ENCODE peak calls at places on chromosome 3, in eight cellular contexts. One of them, this sample, is unnamed.

GRCh38 chr3:108448593-108448992 is 61.8 kb downstream of the MYH15 start:
- DNase-seq in sigmoid colon: no peak
- DNase-seq in thyroid gland: no peak
- DNase-seq in heart left ventricle: no peak
- DNase-seq in IMR-90: no peak
- DNase-seq in suprapubic skin: no peak
- DNase-seq in spleen: no peak
- DNase-seq in GM12892: no peak
- DNase-seq in this sample: no peak

GRCh38 chr3:189394599-189395121 is 222.9 kb downstream of the TPRG1 start:
- DNase-seq in GM12892: no peak
- DNase-seq in suprapubic skin: no peak
- DNase-seq in heart left ventricle: no peak
- DNase-seq in IMR-90: no peak
- DNase-seq in thyroid gland: no peak
- DNase-seq in sigmoid colon: no peak
- DNase-seq in spleen: no peak
- DNase-seq in this sample: no peak

GRCh38 chr3:185328324-185329004 is 34.5 kb upstream of the MAP3K13 start:
- DNase-seq in sigmoid colon: no peak
- DNase-seq in spleen: no peak
- DNase-seq in GM12892: no peak
- DNase-seq in IMR-90: no peak
- DNase-seq in suprapubic skin: no peak
- DNase-seq in heart left ventricle: no peak
- DNase-seq in thyroid gland: no peak
- DNase-seq in this sample: no peak

GRCh38 chr3:191646242-191646641 is 185.3 kb downstream of the PYDC2 start:
- DNase-seq in spleen: no peak
- DNase-seq in heart left ventricle: no peak
- DNase-seq in suprapubic skin: no peak
- DNase-seq in GM12892: no peak
- DNase-seq in thyroid gland: no peak
- DNase-seq in sigmoid colon: no peak
- DNase-seq in IMR-90: no peak
- DNase-seq in this sample: no peak

GRCh38 chr3:179716226-179716625 is 63.4 kb downstream of the USP13 start:
- DNase-seq in sigmoid colon: no peak
- DNase-seq in suprapubic skin: no peak
- DNase-seq in spleen: no peak
- DNase-seq in IMR-90: no peak
- DNase-seq in GM12892: no peak
- DNase-seq in thyroid gland: no peak
- DNase-seq in heart left ventricle: no peak
- DNase-seq in this sample: no peak

GRCh38 chr3:169390310-169390731 is 273.2 kb downstream of the MECOM start:
- DNase-seq in sigmoid colon: no peak
- DNase-seq in heart left ventricle: no peak
- DNase-seq in suprapubic skin: no peak
- DNase-seq in spleen: no peak
- DNase-seq in IMR-90: no peak
- DNase-seq in thyroid gland: no peak
- DNase-seq in GM12892: no peak
- DNase-seq in this sample: no peak

GRCh38 chr3:184238246-184238818 is 8.9 kb downstream of the VWA5B2 start:
- DNase-seq in IMR-90: no peak
- DNase-seq in suprapubic skin: no peak
- DNase-seq in thyroid gland: no peak
- DNase-seq in sigmoid colon: no peak
- DNase-seq in spleen: no peak
- DNase-seq in GM12892: no peak
- DNase-seq in heart left ventricle: no peak
- DNase-seq in this sample: no peak

GRCh38 chr3:29643034-29643425 is 362.2 kb downstream of the RBMS3 start:
- DNase-seq in thyroid gland: no peak
- DNase-seq in suprapubic skin: no peak
- DNase-seq in IMR-90: no peak
- DNase-seq in spleen: no peak
- DNase-seq in heart left ventricle: no peak
- DNase-seq in sigmoid colon: no peak
- DNase-seq in GM12892: no peak
- DNase-seq in this sample: no peak

GRCh38 chr3:48305396-48305795 is 28.1 kb downstream of the SPINK8 start:
- DNase-seq in suprapubic skin: no peak
- DNase-seq in spleen: no peak
- DNase-seq in sigmoid colon: no peak
- DNase-seq in thyroid gland: no peak
- DNase-seq in heart left ventricle: no peak
- DNase-seq in IMR-90: no peak
- DNase-seq in GM12892: no peak
- DNase-seq in this sample: no peak

GRCh38 chr3:125054436-125055164 is 1.2 kb downstream of the HEG1 start:
- DNase-seq in sigmoid colon: no peak
- DNase-seq in spleen: peak; percentile 72
- DNase-seq in heart left ventricle: no peak
- DNase-seq in IMR-90: peak; percentile 68
- DNase-seq in suprapubic skin: no peak
- DNase-seq in thyroid gland: peak; percentile 36
- DNase-seq in GM12892: no peak
- DNase-seq in this sample: peak; percentile 87

GRCh38 chr3:56355570-56356185 is 112.6 kb downstream of the ERC2 start:
- DNase-seq in heart left ventricle: no peak
- DNase-seq in suprapubic skin: no peak
- DNase-seq in thyroid gland: no peak
- DNase-seq in GM12892: no peak
- DNase-seq in IMR-90: no peak
- DNase-seq in sigmoid colon: no peak
- DNase-seq in spleen: no peak
- DNase-seq in this sample: no peak
- TF ChIP-seq POLR2A in heart left ventricle: no peak
- TF ChIP-seq POLR2A in suprapubic skin: no peak
- TF ChIP-seq POLR2A in thyroid gland: no peak
- TF ChIP-seq POLR2A in GM12892: no peak
- TF ChIP-seq POLR2A in IMR-90: no peak
- TF ChIP-seq POLR2A in sigmoid colon: no peak
- TF ChIP-seq POLR2A in spleen: no peak
- TF ChIP-seq POLR2A in this sample: no peak

GRCh38 chr3:121834079-121834730 is 655 bp downstream of the IQCB1 start:
- DNase-seq in sigmoid colon: no peak
- DNase-seq in suprapubic skin: no peak
- DNase-seq in spleen: no peak
- DNase-seq in IMR-90: peak; percentile 8
- DNase-seq in thyroid gland: peak; percentile 18
- DNase-seq in heart left ventricle: no peak
- DNase-seq in GM12892: peak; percentile 4
- DNase-seq in this sample: no peak

GRCh38 chr3:121836069-121836468 is 1.1 kb downstream of the EAF2 start:
- DNase-seq in IMR-90: no peak
- DNase-seq in thyroid gland: no peak
- DNase-seq in suprapubic skin: no peak
- DNase-seq in GM12892: no peak
- DNase-seq in sigmoid colon: no peak
- DNase-seq in spleen: no peak
- DNase-seq in heart left ventricle: no peak
- DNase-seq in this sample: no peak

GRCh38 chr3:121839962-121840361 is 5.0 kb downstream of the EAF2 start:
- DNase-seq in sigmoid colon: no peak
- DNase-seq in spleen: no peak
- DNase-seq in IMR-90: no peak
- DNase-seq in suprapubic skin: no peak
- DNase-seq in GM12892: no peak
- DNase-seq in thyroid gland: no peak
- DNase-seq in heart left ventricle: no peak
- DNase-seq in this sample: no peak

DNA sequence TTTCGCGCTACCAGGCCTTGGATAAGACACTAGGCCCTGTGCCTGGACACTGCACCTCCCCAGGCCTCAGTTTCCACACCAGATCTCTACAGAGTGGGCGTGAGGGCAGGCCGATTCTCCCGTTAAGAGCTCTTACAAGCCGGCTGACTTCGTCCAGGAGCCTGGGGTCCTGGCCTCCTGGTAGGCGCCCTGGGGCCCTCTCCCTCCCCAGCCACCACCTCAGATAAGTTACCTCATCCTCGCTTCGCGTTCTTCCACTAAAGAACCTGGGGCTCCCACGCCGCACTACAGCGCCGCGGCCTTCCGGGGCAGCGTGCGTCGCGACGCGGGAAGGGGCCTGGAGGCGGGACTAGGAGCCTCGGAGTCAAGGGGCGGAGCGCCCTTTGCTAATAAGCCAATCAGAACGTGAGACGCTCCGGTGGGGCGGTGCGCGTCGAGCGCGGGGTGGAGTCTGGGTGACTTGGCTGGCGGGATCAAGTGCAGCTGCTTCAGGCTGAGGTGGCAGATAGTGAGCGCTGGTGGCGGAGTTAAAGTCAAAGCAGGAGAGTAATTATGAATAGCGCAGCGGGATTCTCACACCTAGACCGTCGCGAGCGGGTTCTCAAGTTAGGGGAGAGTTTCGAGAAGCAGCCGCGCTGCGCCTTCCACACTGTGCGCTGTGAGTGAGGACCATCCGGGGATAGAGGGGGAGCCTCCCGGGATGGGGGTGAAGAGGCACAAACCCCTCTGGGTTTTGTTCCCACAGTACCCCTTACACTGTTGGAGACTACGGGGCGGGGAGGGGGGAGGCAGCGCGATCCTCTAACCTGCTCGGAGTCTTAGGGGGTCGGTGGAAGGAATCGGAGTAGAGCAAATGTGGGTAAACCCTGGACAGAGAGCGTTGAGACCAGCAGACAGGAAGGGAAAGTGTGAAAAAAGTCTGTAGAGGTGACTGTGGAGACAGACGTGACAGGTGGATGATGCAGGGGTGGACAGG is at the start of the genes EAF2 and IQCB1:
- DNase-seq in GM12892: peak; percentile 85
- DNase-seq in IMR-90: peak; percentile 94
- DNase-seq in thyroid gland: peak; percentile 93
- DNase-seq in suprapubic skin: peak; percentile 97
- DNase-seq in spleen: peak; percentile 99
- DNase-seq in heart left ventricle: peak; percentile 95
- DNase-seq in sigmoid colon: peak; percentile 98
- DNase-seq in this sample: peak; percentile 84
- TF ChIP-seq POLR2A in GM12892: peak; percentile 98
- TF ChIP-seq POLR2A in IMR-90: peak; percentile 56
- TF ChIP-seq POLR2A in thyroid gland: no peak
- TF ChIP-seq POLR2A in suprapubic skin: peak; percentile 65
- TF ChIP-seq POLR2A in spleen: peak; percentile 79
- TF ChIP-seq POLR2A in heart left ventricle: peak; percentile 97
- TF ChIP-seq POLR2A in sigmoid colon: peak; percentile 30
- TF ChIP-seq POLR2A in this sample: peak; percentile 45

GRCh38 chr3:140941434-140942220 is at the start of gene SLC25A36:
- DNase-seq in thyroid gland: peak; percentile 98
- DNase-seq in heart left ventricle: peak; percentile 97
- DNase-seq in sigmoid colon: peak; percentile 98
- DNase-seq in GM12892: peak; percentile 65
- DNase-seq in spleen: peak; percentile 99
- DNase-seq in IMR-90: peak; percentile 98
- DNase-seq in suprapubic skin: peak; percentile 99
- DNase-seq in this sample: peak; percentile 84
- TF ChIP-seq POLR2A in thyroid gland: peak; percentile 92
- TF ChIP-seq POLR2A in heart left ventricle: peak; percentile 97
- TF ChIP-seq POLR2A in sigmoid colon: peak; percentile 95
- TF ChIP-seq POLR2A in GM12892: peak; percentile 89
- TF ChIP-seq POLR2A in spleen: peak; percentile 84
- TF ChIP-seq POLR2A in IMR-90: peak; percentile 82
- TF ChIP-seq POLR2A in suprapubic skin: peak; percentile 90
- TF ChIP-seq POLR2A in this sample: peak; percentile 91

GRCh38 chr3:150408232-150409124 is at the start of gene TSC22D2:
- DNase-seq in GM12892: peak; percentile 76
- DNase-seq in thyroid gland: peak; percentile 90
- DNase-seq in spleen: peak; percentile 99
- DNase-seq in sigmoid colon: peak; percentile 95
- DNase-seq in suprapubic skin: peak; percentile 96
- DNase-seq in IMR-90: peak; percentile 92
- DNase-seq in heart left ventricle: peak; percentile 93
- DNase-seq in this sample: peak; percentile 63

GRCh38 chr3:150409125-150409526 is 1.0 kb downstream of the TSC22D2 start:
- DNase-seq in suprapubic skin: no peak
- DNase-seq in thyroid gland: no peak
- DNase-seq in IMR-90: no peak
- DNase-seq in sigmoid colon: no peak
- DNase-seq in heart left ventricle: no peak
- DNase-seq in GM12892: no peak
- DNase-seq in spleen: no peak
- DNase-seq in this sample: no peak

GRCh38 chr3:150410311-150411105 is 2.4 kb downstream of the TSC22D2 start:
- DNase-seq in thyroid gland: peak; percentile 44
- DNase-seq in sigmoid colon: peak; percentile 75
- DNase-seq in heart left ventricle: peak; percentile 46
- DNase-seq in IMR-90: peak; percentile 32
- DNase-seq in GM12892: no peak
- DNase-seq in suprapubic skin: peak; percentile 79
- DNase-seq in spleen: peak; percentile 91
- DNase-seq in this sample: no peak

GRCh38 chr3:150411106-150411460 is 3.0 kb downstream of the TSC22D2 start:
- DNase-seq in IMR-90: no peak
- DNase-seq in suprapubic skin: no peak
- DNase-seq in thyroid gland: no peak
- DNase-seq in GM12892: no peak
- DNase-seq in spleen: no peak
- DNase-seq in heart left ventricle: no peak
- DNase-seq in sigmoid colon: no peak
- DNase-seq in this sample: no peak

DNA sequence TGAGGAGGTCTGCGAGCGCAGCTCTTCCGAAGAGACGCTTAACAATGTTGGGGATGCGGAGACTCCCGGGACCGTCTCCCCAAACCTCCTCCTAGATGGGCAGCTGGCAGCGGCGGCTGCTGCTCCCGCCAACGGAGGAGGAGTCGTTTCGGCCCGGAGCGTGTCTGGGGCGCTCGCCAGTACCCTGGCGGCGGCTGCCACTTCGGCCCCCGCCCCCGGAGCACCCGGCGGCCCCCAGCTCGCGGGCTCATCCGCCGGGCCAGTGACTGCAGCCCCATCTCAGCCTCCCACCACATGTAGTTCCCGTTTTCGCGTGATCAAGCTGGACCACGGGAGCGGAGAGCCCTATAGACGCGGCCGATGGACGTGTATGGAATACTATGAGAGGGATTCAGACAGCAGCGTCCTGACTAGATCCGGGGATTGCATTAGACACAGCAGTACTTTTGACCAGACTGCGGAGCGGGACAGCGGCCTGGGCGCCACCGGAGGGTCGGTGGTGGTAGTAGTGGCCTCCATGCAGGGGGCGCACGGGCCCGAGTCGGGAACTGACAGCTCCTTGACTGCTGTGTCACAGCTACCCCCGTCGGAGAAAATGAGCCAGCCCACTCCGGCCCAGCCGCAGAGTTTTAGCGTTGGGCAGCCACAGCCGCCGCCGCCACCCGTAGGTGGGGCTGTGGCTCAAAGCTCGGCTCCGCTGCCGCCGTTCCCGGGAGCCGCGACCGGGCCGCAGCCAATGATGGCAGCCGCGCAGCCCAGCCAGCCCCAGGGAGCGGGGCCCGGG is 1.6 kb downstream of the TSC22D2 start:
- DNase-seq in sigmoid colon: peak; percentile 90
- DNase-seq in thyroid gland: peak; percentile 76
- DNase-seq in spleen: peak; percentile 95
- DNase-seq in IMR-90: peak; percentile 60
- DNase-seq in heart left ventricle: peak; percentile 76
- DNase-seq in suprapubic skin: peak; percentile 88
- DNase-seq in GM12892: peak; percentile 33
- DNase-seq in this sample: no peak
- TF ChIP-seq POLR2A in sigmoid colon: peak; percentile 19
- TF ChIP-seq POLR2A in thyroid gland: no peak
- TF ChIP-seq POLR2A in spleen: no peak
- TF ChIP-seq POLR2A in IMR-90: peak; percentile 25
- TF ChIP-seq POLR2A in heart left ventricle: no peak
- TF ChIP-seq POLR2A in suprapubic skin: peak; percentile 25
- TF ChIP-seq POLR2A in GM12892: no peak
- TF ChIP-seq POLR2A in this sample: no peak